ENCODE peak calls at places on chromosomes 16 and 17, in four cellular contexts. K, R, G and T are unnamed samples.

GRCh38 chr17:81419333-81419885 is 24.2 kb downstream of the BAHCC1 start:
- DNase-seq in R (peak), G (peak), K (peak), T (peak)

GRCh38 chr17:68326681-68327080 is 35.4 kb downstream of the ARSG start:
- DNase-seq in R (no peak), G (no peak), K (no peak), T (no peak)

GRCh38 chr17:57444632-57445031 is 188.3 kb downstream of the MSI2 start:
- DNase-seq in K (no peak), G (no peak), R (no peak), T (no peak)

GRCh38 chr16:1125471-1125870 is 27.4 kb upstream of the CACNA1H start:
- DNase-seq in K (peak), R (no peak), G (no peak), T (no peak)

GRCh38 chr16:84724619-84725307 is 25.0 kb downstream of the USP10 start:
- DNase-seq in R (no peak), K (no peak), G (no peak), T (no peak)

GRCh38 chr16:73179671-73180370 is 131.9 kb upstream of the ZFHX3 start:
- DNase-seq in K (no peak), R (peak), G (no peak), T (no peak)

GRCh38 chr17:49850772-49851386 is 3.0 kb upstream of the TAC4 start:
- DNase-seq in R (no peak), K (no peak), G (no peak), T (no peak)

GRCh38 chr17:81690549-81690948 is 6.7 kb downstream of the HGS start:
- DNase-seq in K (no peak), R (no peak), G (no peak), T (no peak)

GRCh38 chr17:27986805-27987684 is 55.4 kb upstream of the NLK start:
- DNase-seq in R (no peak), G (no peak), K (peak), T (no peak)